ENCODE peak calls at places on chromosome 13, in eight cellular contexts. T is stimulated activated CD8-positive, alpha-beta memory T cell treated with anti-CD3 and anti-CD28 coated beads, Interleukin-15, amount 100 ng/mL, for 24 hours; E is SJCRH30; U is GM04504; R is central memory CD4-positive, alpha-beta T cell; A is amygdala; H is stimulated activated CD4-positive, alpha-beta T cell treated with anti-CD3 and anti-CD28 coated beads, Interleukin-12 subunit alpha, Interleukin-12 subunit beta, amount 100 ng/mL, for 48 hours; P is WTC11. N is an unnamed sample.
A peak's percentile ranks its signal among the peaks of the same experiment; 100 is the strongest.

GRCh38 chr13:75494491-75494890 is 12.5 kb upstream of the TBC1D4 start:
- DNase-seq in T (no peak), E (no peak), U (no peak), R (no peak), A (no peak), H (no peak), P (no peak), N (no peak)

GRCh38 chr13:87859261-87859660 is 188.1 kb downstream of the SLITRK5 start:
- DNase-seq in T (no peak), E (no peak), U (no peak), R (no peak), A (no peak), H (no peak), P (no peak), N (no peak)

GRCh38 chr13:46160474-46161066 is 21.4 kb downstream of the LCP1 start:
- DNase-seq in T (no peak), E (peak; percentile 76), U (peak; percentile 18), R (peak; percentile 69), A (no peak), H (peak; percentile 68), P (no peak), N (peak; percentile 23)

GRCh38 chr13:21668665-21669599 is 1.9 kb upstream of the FGF9 start:
- DNase-seq in T (no peak), E (peak; percentile 64), U (no peak), R (peak; percentile 51), A (no peak), H (no peak), P (peak; percentile 24), N (no peak)

GRCh38 chr13:26867451-26868067 is 107.0 kb upstream of the GPR12 start:
- DNase-seq in T (no peak), E (peak; percentile 70), U (no peak), R (no peak), A (no peak), H (peak; percentile 13), P (peak; percentile 36), N (no peak)

GRCh38 chr13:113666951-113667701 is at the start of gene GRK1:
- DNase-seq in T (no peak), E (peak; percentile 23), U (no peak), R (no peak), A (no peak), H (no peak), P (peak; percentile 19), N (no peak)

GRCh38 chr13:104357672-104358314 is 1291.6 kb upstream of the SLC10A2 start:
- DNase-seq in T (no peak), E (no peak), U (no peak), R (no peak), A (no peak), H (no peak), P (no peak), N (no peak)

GRCh38 chr13:113495494-113496251 is 5.2 kb upstream of the DCUN1D2 start:
- DNase-seq in T (no peak), E (no peak), U (no peak), R (no peak), A (no peak), H (no peak), P (peak; percentile 34), N (no peak)

GRCh38 chr13:80100636-80101035 is 240.3 kb downstream of the SPRY2 start:
- DNase-seq in T (no peak), E (no peak), U (peak; percentile 42), R (no peak), A (no peak), H (no peak), P (no peak), N (no peak)

GRCh38 chr13:23436680-23437079 is 3.2 kb upstream of the SACS start:
- DNase-seq in T (no peak), E (no peak), U (no peak), R (no peak), A (no peak), H (no peak), P (no peak), N (no peak)

GRCh38 chr13:72198042-72198441 is 331.0 kb upstream of the DACH1 start:
- DNase-seq in T (no peak), E (no peak), U (no peak), R (no peak), A (no peak), H (no peak), P (no peak), N (no peak)

GRCh38 chr13:31394491-31394890 is 194.7 kb downstream of the B3GLCT start:
- DNase-seq in T (no peak), E (no peak), U (no peak), R (no peak), A (no peak), H (no peak), P (no peak), N (no peak)

GRCh38 chr13:49304763-49305695 is 57.3 kb downstream of the CDADC1 start:
- DNase-seq in T (no peak), E (no peak), U (no peak), R (no peak), A (no peak), H (no peak), P (no peak), N (no peak)

GRCh38 chr13:113616991-113617749 is 32.6 kb downstream of the TFDP1 start:
- DNase-seq in T (no peak), E (peak; percentile 7), U (no peak), R (no peak), A (no peak), H (no peak), P (peak; percentile 41), N (peak; percentile 79)

GRCh38 chr13:73957889-73958288 is 176.3 kb downstream of the KLF12 start:
- DNase-seq in T (no peak), E (no peak), U (no peak), R (no peak), A (no peak), H (no peak), P (no peak), N (no peak)

GRCh38 chr13:66723606-66724005 is 506.5 kb downstream of the PCDH9 start:
- DNase-seq in T (no peak), E (no peak), U (no peak), R (no peak), A (no peak), H (no peak), P (no peak), N (no peak)

GRCh38 chr13:45827318-45827717 is 24.2 kb downstream of the SIAH3 start:
- DNase-seq in T (no peak), E (no peak), U (no peak), R (no peak), A (no peak), H (no peak), P (no peak), N (no peak)

N was measured in kidney epithelial cell.